ENCODE peak calls at places on chromosome 19, in seven cellular contexts. H is K562, K is SK-N-SH, W is GM12878, V is H1, U is HepG2, Y is GM12892. C is an unnamed sample.

GRCh38 chr19:1070931-1071791 is 4.2 kb downstream of the ARHGAP45 start:
- DNase-seq in W (no peak), H (no peak), V (peak), K (peak), Y (no peak), U (no peak), C (no peak)

GRCh38 chr19:39768811-39769210 is 9.8 kb upstream of the LEUTX start:
- DNase-seq in U (no peak), K (no peak), H (no peak), W (no peak), Y (no peak), V (no peak), C (no peak)

GRCh38 chr19:34487651-34488051 is 6.1 kb downstream of the WTIP start:
- DNase-seq in Y (no peak), U (no peak), W (no peak), H (no peak), K (no peak), V (no peak), C (no peak)

GRCh38 chr19:1470864-1471513 is 8.0 kb downstream of the C19orf25 start:
- DNase-seq in V (peak), U (no peak), K (no peak), H (no peak), W (no peak), Y (no peak), C (no peak)

GRCh38 chr19:898663-899062 is 5.4 kb downstream of the RNU6-9 start:
- DNase-seq in W (no peak), U (no peak), H (no peak), K (peak), V (peak), Y (peak), C (no peak)

GRCh38 chr19:17335575-17335974 is 920 bp upstream of the ANO8 start:
- DNase-seq in V (no peak), K (no peak), H (no peak), U (no peak), W (no peak), Y (no peak), C (no peak)

GRCh38 chr19:29586401-29586800 is 19.7 kb upstream of the POP4 start:
- DNase-seq in U (no peak), Y (no peak), K (no peak), H (no peak), W (no peak), V (no peak), C (no peak)

GRCh38 chr19:39518975-39519374 is 4.0 kb downstream of the SELENOV start:
- DNase-seq in W (no peak), H (peak), K (no peak), U (no peak), Y (no peak), V (no peak), C (no peak)

GRCh38 chr19:49645995-49646394 is 4.0 kb downstream of the SCAF1 start:
- DNase-seq in W (no peak), V (no peak), U (no peak), Y (no peak), K (no peak), H (no peak), C (no peak)

GRCh38 chr19:38701455-38702063 is 42.7 kb downstream of the CAPN12 start:
- DNase-seq in V (no peak), U (peak), K (no peak), W (no peak), H (no peak), Y (no peak), C (no peak)

GRCh38 chr19:19528721-19529490 is at the start of gene YJEFN3:
- DNase-seq in Y (no peak), W (no peak), H (no peak), K (peak), V (no peak), U (no peak), C (no peak)
- TF ChIP-seq POLR2AphosphoS5 in Y (peak), W (no peak), H (no peak), K (peak), V (no peak), U (no peak), C (no peak)

GRCh38 chr19:42281175-42282035 is 12.4 kb downstream of the CIC start:
- DNase-seq in Y (no peak), V (peak), U (peak), H (peak), W (no peak), K (no peak), C (no peak)
- TF ChIP-seq TAF1 in Y (no peak), V (no peak), U (peak), H (no peak), W (no peak), K (peak), C (no peak)

GRCh38 chr19:10519421-10519820 is 2.2 kb upstream of the S1PR5 start:
- DNase-seq in W (no peak), V (no peak), K (no peak), Y (no peak), U (no peak), H (no peak), C (no peak)

GRCh38 chr19:10517361-10517759 is at the start of gene S1PR5:
- DNase-seq in Y (no peak), H (peak), K (peak), U (no peak), V (no peak), W (no peak), C (no peak)

GRCh38 chr19:10518444-10519361 is 1.5 kb upstream of the S1PR5 start:
- DNase-seq in V (peak), W (no peak), U (no peak), Y (no peak), K (peak), H (no peak), C (no peak)

GRCh38 chr19:10516671-10517286 is 468 bp downstream of the S1PR5 start:
- DNase-seq in H (no peak), W (no peak), K (no peak), U (no peak), V (no peak), Y (no peak), C (no peak)

GRCh38 chr19:10517760-10518443 is 655 bp upstream of the S1PR5 start:
- DNase-seq in H (peak), U (no peak), V (peak), Y (no peak), K (peak), W (no peak), C (no peak)
- TF ChIP-seq POLR2AphosphoS5 in H (no peak), U (no peak), V (no peak), Y (no peak), K (no peak), W (no peak), C (no peak)

GRCh38 chr19:14062558-14062855 is 631 bp upstream of the PALM3 start:
- DNase-seq in V (no peak), H (no peak), U (no peak), Y (no peak), W (no peak), K (no peak), C (no peak)

GRCh38 chr19:14059652-14060155 is 2.2 kb downstream of the PALM3 start:
- DNase-seq in V (no peak), H (peak), Y (no peak), W (no peak), K (peak), U (peak), C (peak)

GRCh38 chr19:14063100-14063499 is 1.2 kb upstream of the PALM3 start:
- DNase-seq in K (no peak), V (no peak), W (no peak), Y (no peak), H (no peak), U (no peak), C (no peak)

GRCh38 chr19:14061751-14062557 is at the start of gene PALM3:
- DNase-seq in U (no peak), H (peak), K (peak), V (no peak), W (no peak), Y (no peak), C (no peak)

DNA sequence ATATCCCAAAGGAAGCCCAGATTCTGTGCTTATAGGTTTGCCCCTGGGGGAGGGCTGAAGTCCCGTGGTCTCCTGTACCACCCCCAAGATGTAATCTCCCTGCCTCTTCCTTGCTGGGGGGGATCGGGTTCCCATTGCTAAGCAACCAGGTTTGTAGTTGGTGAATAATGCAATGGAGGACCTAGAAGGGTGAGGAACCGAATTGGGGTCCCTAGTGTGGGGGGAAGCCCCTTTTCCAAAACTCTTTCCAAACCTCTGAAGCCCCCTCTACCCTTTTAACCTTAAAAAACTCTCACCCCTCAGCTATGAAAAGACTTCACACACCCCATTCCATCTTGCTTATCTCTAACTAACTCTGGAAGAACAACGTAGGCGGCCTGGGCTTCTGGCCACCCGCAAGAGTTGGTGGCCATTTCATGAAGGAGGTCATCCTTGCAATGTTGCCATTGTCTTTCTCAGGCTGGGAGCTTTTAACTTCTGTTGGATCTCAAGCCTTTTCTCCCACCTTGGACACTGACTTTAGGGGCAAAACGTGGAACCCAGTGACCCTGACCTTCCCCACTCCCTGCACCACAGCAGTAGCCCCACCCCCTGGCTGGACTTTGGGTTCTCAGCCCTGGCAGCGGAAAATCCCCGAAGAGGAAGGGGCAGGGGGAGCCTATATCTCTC is 661 bp downstream of the PALM3 start:
- DNase-seq in Y (no peak), K (peak), H (peak), V (no peak), U (peak), W (no peak), C (no peak)
- TF ChIP-seq TAF1 in Y (no peak), K (no peak), H (no peak), V (no peak), U (peak), W (no peak), C (no peak)

GRCh38 chr19:10500247-10500592 is 2.9 kb downstream of the KEAP1 start:
- DNase-seq in H (no peak), W (no peak), U (no peak), K (no peak), V (no peak), Y (no peak), C (no peak)

GRCh38 chr19:10499550-10500246 is 3.5 kb downstream of the KEAP1 start:
- DNase-seq in U (no peak), W (no peak), Y (no peak), K (no peak), V (peak), H (no peak), C (no peak)

GRCh38 chr19:10503002-10503789 is at the start of gene KEAP1:
- DNase-seq in U (peak), H (peak), V (peak), K (peak), W (no peak), Y (no peak), C (peak)

GRCh38 chr19:10501971-10502523 is 1.1 kb downstream of the KEAP1 start:
- DNase-seq in V (peak), W (no peak), K (peak), H (peak), U (peak), Y (peak), C (peak)

GRCh38 chr19:10502524-10503001 is 593 bp downstream of the KEAP1 start:
- DNase-seq in H (peak), W (peak), U (peak), V (peak), Y (peak), K (peak), C (peak)
- TF ChIP-seq POLR2AphosphoS5 in H (peak), W (peak), U (peak), V (peak), Y (peak), K (peak), C (peak)

GRCh38 chr19:4755459-4755858 is 31.8 kb upstream of the DPP9 start:
- DNase-seq in K (no peak), Y (no peak), H (no peak), W (no peak), V (no peak), U (no peak), C (no peak)

GRCh38 chr19:4758659-4759058 is 32.9 kb upstream of the FEM1A start:
- DNase-seq in V (no peak), Y (no peak), U (no peak), W (no peak), H (no peak), K (no peak), C (no peak)

GRCh38 chr19:4758082-4758481 is 33.5 kb upstream of the FEM1A start:
- DNase-seq in Y (no peak), K (no peak), U (no peak), W (no peak), V (no peak), H (no peak), C (no peak)

GRCh38 chr19:4749870-4750269 is 26.2 kb upstream of the DPP9 start:
- DNase-seq in V (no peak), H (no peak), W (no peak), K (peak), Y (no peak), U (no peak), C (no peak)

DNA sequence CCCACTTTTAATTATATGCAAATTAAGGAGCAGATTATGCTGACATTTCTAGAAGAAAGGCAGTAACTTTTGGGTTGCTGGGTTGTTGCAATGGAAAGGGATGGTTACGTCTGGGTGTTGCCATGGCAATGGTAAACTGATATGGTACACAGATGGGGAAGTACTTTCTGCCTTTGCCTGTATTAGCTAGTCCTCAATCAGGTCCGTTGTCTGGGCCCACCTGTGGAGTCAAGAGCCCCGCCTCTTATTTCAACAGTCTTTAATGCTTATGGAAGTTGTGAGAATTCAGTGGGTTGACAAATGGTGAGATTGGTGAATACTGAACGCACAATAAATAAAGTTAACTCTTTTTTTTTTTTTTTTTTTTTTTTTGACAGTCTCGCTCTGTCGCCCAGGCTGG is 30.6 kb upstream of the DPP9 start:
- DNase-seq in U (no peak), H (no peak), W (no peak), K (no peak), V (no peak), Y (no peak), C (no peak)
- TF ChIP-seq TAF1 in U (no peak), H (no peak), W (no peak), K (no peak), V (no peak), Y (no peak), C (no peak)

GRCh38 chr19:48614436-48615144 is at the start of gene FAM83E:
- DNase-seq in K (no peak), H (peak), V (peak), W (no peak), U (no peak), Y (no peak), C (no peak)

GRCh38 chr19:48615145-48616040 is 517 bp upstream of the FAM83E start:
- DNase-seq in U (no peak), V (no peak), W (no peak), K (no peak), H (no peak), Y (no peak), C (no peak)

GRCh38 chr19:48613852-48614435 is 932 bp downstream of the FAM83E start:
- DNase-seq in H (no peak), U (no peak), Y (no peak), V (no peak), W (no peak), K (no peak), C (no peak)

GRCh38 chr19:48611872-48612271 is 3.0 kb downstream of the FAM83E start:
- DNase-seq in W (no peak), Y (no peak), V (no peak), H (no peak), K (no peak), U (no peak), C (no peak)

GRCh38 chr19:48613024-48613851 is 1.6 kb downstream of the FAM83E start:
- DNase-seq in V (no peak), U (no peak), H (no peak), W (no peak), K (no peak), Y (no peak), C (no peak)
- TF ChIP-seq POLR2AphosphoS5 in V (peak), U (no peak), H (no peak), W (no peak), K (no peak), Y (no peak), C (no peak)

DNA sequence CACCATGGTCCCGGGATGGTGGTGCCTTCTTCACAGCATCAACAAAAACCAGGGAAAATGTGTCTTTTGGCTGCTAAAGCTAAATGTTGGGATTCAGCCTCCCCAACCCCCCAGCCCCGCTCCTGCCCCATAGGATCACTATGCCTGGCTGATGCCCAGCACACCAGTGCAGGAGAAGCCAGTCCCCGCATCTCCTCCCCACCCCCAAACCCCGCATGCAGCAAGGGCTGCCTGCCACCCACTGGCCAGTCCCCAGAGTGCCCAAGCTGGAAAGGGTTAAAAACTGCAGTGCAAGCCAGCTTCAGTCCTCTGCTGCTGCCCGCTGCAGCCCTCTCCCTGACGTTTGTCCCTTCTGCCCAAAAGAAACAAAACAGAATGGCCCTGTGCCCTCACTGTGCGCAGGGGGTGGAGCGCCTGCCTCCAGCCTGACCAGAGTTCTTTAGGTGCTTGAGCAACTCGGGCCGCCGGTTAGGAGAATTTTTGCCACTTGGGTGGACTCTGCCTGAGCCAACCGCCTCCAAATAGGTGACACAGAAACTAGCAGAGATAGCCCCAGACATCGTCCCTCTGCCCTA is 3.7 kb downstream of the CALM3 start:
- DNase-seq in H (no peak), K (peak), U (no peak), Y (no peak), W (no peak), V (no peak), C (no peak)
- TF ChIP-seq TAF1 in H (no peak), K (no peak), U (no peak), Y (no peak), W (no peak), V (no peak), C (no peak)

C was measured in GM12891.